ENCODE peak calls at places on chromosomes 7 and 10, in seven cellular contexts. Z, O, K, G, B, F and Q are unnamed samples.

GRCh38 chr10:133334495-133335237 is 2.0 kb downstream of the CALY start:
- DNase-seq in Z (peak; percentile 70), O (no peak), K (no peak), G (no peak), B (no peak), F (no peak), Q (no peak)

GRCh38 chr7:149245744-149246143 is 6.3 kb downstream of the ZNF212 start:
- DNase-seq in Z (no peak), O (no peak), K (no peak), G (no peak), B (no peak), F (no peak), Q (no peak)

GRCh38 chr7:94338921-94339371 is 55.7 kb upstream of the COL1A2 start:
- DNase-seq in Z (no peak), O (no peak), K (no peak), G (no peak), B (peak; percentile 42), F (no peak), Q (no peak)

GRCh38 chr7:119935418-119936025 is 337.5 kb upstream of the KCND2 start:
- DNase-seq in Z (peak; percentile 12), O (peak; percentile 32), K (no peak), G (peak; percentile 21), B (no peak), F (no peak), Q (peak; percentile 41)

GRCh38 chr7:119167431-119167830 is 942.9 kb downstream of the ANKRD7 start:
- DNase-seq in Z (no peak), O (no peak), K (no peak), G (no peak), B (no peak), F (no peak), Q (no peak)

GRCh38 chr7:151452680-151453325 is 12.9 kb upstream of the CRYGN start:
- DNase-seq in Z (no peak), O (no peak), K (no peak), G (no peak), B (no peak), F (no peak), Q (no peak)

GRCh38 chr10:44854693-44855350 is 56.3 kb upstream of the TMEM72 start:
- DNase-seq in Z (no peak), O (no peak), K (no peak), G (no peak), B (no peak), F (no peak), Q (no peak)

GRCh38 chr7:19294629-19295028 is 149.4 kb upstream of the FERD3L start:
- DNase-seq in Z (no peak), O (no peak), K (no peak), G (no peak), B (no peak), F (no peak), Q (no peak)

GRCh38 chr7:141333459-141333858 is 217.8 kb upstream of the AGK start:
- DNase-seq in Z (no peak), O (no peak), K (no peak), G (no peak), B (peak; percentile 38), F (no peak), Q (peak; percentile 54)

GRCh38 chr10:133455196-133455595 is 1.5 kb downstream of the SCART1 start:
- DNase-seq in Z (no peak), O (no peak), K (no peak), G (no peak), B (no peak), F (no peak), Q (no peak)

GRCh38 chr7:149635561-149636329 is 137.6 kb downstream of the ZNF467 start:
- DNase-seq in Z (no peak), O (no peak), K (peak; percentile 73), G (peak; percentile 51), B (no peak), F (no peak), Q (no peak)

GRCh38 chr7:14235056-14235455 is 245.6 kb upstream of the ETV1 start:
- DNase-seq in Z (no peak), O (no peak), K (no peak), G (no peak), B (no peak), F (no peak), Q (no peak)

GRCh38 chr7:139683137-139683871 is 94.5 kb downstream of the HIPK2 start:
- DNase-seq in Z (no peak), O (no peak), K (no peak), G (no peak), B (no peak), F (no peak), Q (no peak)

GRCh38 chr7:137774793-137775201 is 72.0 kb downstream of the DGKI start:
- DNase-seq in Z (no peak), O (no peak), K (no peak), G (no peak), B (no peak), F (no peak), Q (no peak)
- TF ChIP-seq JUND in Z (peak; percentile 71), O (no peak), K (no peak), G (no peak), B (no peak), F (no peak), Q (no peak)

DNA sequence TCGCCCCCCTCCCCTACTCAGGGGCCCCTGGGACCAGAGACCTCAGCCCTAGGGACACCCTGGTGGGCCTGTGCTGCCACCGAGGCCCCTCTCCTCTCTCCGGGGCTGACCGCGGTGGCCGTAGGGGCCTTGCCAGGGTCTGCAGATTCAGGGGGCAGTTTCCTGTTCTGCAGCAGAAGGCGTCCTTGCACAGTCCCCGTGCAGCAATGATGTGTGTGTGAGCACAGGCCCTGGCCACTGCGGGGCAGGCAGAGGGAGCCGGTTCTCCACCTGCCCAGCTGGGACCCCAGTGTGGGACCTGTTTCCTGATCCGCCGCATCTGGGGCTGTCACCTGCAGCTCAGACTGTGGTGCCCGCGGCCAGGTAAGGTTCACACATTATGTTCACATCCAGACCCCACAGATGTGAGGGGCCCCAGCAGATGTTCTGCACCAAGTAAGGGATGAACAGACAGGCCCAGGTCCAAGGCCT is 60.7 kb upstream of the DNAJB6 start:
- DNase-seq in Z (peak; percentile 43), O (no peak), K (no peak), G (no peak), B (peak; percentile 20), F (no peak), Q (no peak)
- TF ChIP-seq JUND in Z (no peak), O (no peak), K (no peak), G (no peak), B (no peak), F (no peak), Q (no peak)

GRCh38 chr7:77863860-77864259 is 65.3 kb downstream of the PHTF2 start:
- DNase-seq in Z (no peak), O (no peak), K (no peak), G (no peak), B (no peak), F (no peak), Q (no peak)

GRCh38 chr7:77866370-77866769 is 67.8 kb downstream of the PHTF2 start:
- DNase-seq in Z (no peak), O (no peak), K (no peak), G (no peak), B (no peak), F (no peak), Q (no peak)

GRCh38 chr7:77862691-77863090 is 64.1 kb downstream of the PHTF2 start:
- DNase-seq in Z (no peak), O (no peak), K (no peak), G (no peak), B (no peak), F (no peak), Q (no peak)

GRCh38 chr7:77867208-77867915 is 68.8 kb downstream of the PHTF2 start:
- DNase-seq in Z (no peak), O (no peak), K (no peak), G (no peak), B (no peak), F (no peak), Q (no peak)

DNA sequence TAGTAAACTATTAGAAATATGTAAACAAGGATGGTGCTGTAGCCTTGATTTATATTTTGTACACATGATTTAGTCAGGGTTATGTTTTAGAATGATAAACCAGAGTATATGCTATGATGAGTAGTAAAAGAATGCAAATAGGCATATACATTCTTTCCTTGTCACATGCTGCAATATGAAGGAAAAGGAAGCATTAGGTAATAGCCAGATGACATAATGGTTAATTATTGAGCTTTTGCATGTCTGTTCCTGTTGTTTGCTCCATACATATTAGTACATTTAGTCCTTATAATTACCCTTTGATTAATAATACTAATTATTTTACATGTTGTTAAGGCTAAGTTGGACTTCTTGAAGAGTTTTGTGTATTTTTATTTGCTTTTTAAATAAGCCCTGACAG is 68.2 kb downstream of the PHTF2 start:
- DNase-seq in Z (no peak), O (no peak), K (no peak), G (peak; percentile 60), B (no peak), F (no peak), Q (peak; percentile 21)
- TF ChIP-seq JUND in Z (no peak), O (no peak), K (no peak), G (no peak), B (no peak), F (no peak), Q (no peak)

GRCh38 chr7:131013716-131014115 is 279.7 kb upstream of the KLF14 start:
- DNase-seq in Z (no peak), O (no peak), K (no peak), G (no peak), B (no peak), F (no peak), Q (no peak)

GRCh38 chr7:131011437-131011752 is 277.4 kb upstream of the KLF14 start:
- DNase-seq in Z (no peak), O (no peak), K (no peak), G (no peak), B (no peak), F (no peak), Q (no peak)

GRCh38 chr7:131010714-131011436 is 276.9 kb upstream of the KLF14 start:
- DNase-seq in Z (no peak), O (no peak), K (no peak), G (no peak), B (no peak), F (no peak), Q (no peak)

GRCh38 chr7:131011976-131012375 is 278.0 kb upstream of the KLF14 start:
- DNase-seq in Z (no peak), O (no peak), K (no peak), G (no peak), B (no peak), F (no peak), Q (no peak)

DNA sequence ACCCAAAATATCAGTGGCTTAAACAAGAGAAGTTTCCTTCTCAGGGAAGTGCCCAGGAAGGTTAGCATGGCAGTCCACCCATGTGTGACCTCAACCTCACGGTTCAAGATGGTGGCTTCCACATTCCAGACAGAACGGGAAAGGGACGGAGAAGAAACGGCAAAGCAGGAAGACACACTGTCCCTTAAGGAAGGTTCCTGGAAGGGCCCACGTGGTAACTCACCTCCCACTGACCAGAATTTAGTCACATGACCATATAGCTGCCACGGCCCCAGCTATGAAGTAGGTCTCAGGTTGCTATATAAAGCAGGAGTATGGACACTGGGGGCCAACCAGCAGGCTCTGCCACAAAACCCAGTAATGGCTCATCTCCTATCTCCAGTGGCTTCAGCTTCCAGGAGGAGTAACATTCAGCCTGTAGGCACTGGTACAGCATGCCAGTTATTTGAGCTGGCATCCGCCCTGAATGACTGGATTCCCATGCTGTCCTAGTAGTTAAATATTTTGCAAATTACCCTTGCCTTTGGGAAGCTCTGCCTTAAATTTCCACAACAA is 278.5 kb upstream of the KLF14 start:
- DNase-seq in Z (no peak), O (no peak), K (no peak), G (no peak), B (peak; percentile 63), F (no peak), Q (no peak)
- TF ChIP-seq JUND in Z (no peak), O (no peak), K (no peak), G (no peak), B (no peak), F (no peak), Q (no peak)